ENCODE peak calls at places on chromosome 17, in eight cellular contexts. A, R, Y, V, X, Q, D and N are unnamed samples.

GRCh38 chr17:48500435-48501426 is 30.1 kb downstream of the HOXB1 start:
- DNase-seq in A (no peak), R (no peak), Y (no peak), V (no peak), X (peak), Q (peak), D (no peak), N (peak)

GRCh38 chr17:71472809-71473789 is 647.7 kb upstream of the SOX9 start:
- DNase-seq in A (no peak), R (no peak), Y (peak), V (peak), X (peak), Q (peak), D (no peak), N (peak)

GRCh38 chr17:5661486-5662125 is 77.3 kb upstream of the NLRP1 start:
- DNase-seq in A (no peak), R (no peak), Y (no peak), V (no peak), X (no peak), Q (no peak), D (no peak), N (no peak)

GRCh38 chr17:36768355-36768754 is 167.0 kb downstream of the MRM1 start:
- DNase-seq in A (no peak), R (no peak), Y (no peak), V (no peak), X (no peak), Q (no peak), D (no peak), N (no peak)

GRCh38 chr17:10768766-10769383 is 35.0 kb downstream of the TMEM238L start:
- DNase-seq in A (no peak), R (no peak), Y (no peak), V (no peak), X (peak), Q (no peak), D (no peak), N (no peak)

GRCh38 chr17:15106540-15106939 is 158.6 kb downstream of the PMP22 start:
- DNase-seq in A (no peak), R (no peak), Y (peak), V (no peak), X (no peak), Q (no peak), D (no peak), N (no peak)

GRCh38 chr17:17143501-17143900 is 62.6 kb downstream of the PLD6 start:
- DNase-seq in A (no peak), R (no peak), Y (no peak), V (no peak), X (no peak), Q (no peak), D (no peak), N (no peak)

GRCh38 chr17:42608692-42609181 is 437 bp downstream of the RETREG3 start:
- DNase-seq in A (no peak), R (peak), Y (peak), V (no peak), X (no peak), Q (peak), D (peak), N (no peak)

GRCh38 chr17:41326173-41327145 is 10.9 kb upstream of the KRTAP17-1 start:
- DNase-seq in A (no peak), R (no peak), Y (no peak), V (no peak), X (no peak), Q (no peak), D (no peak), N (no peak)

GRCh38 chr17:41329279-41329925 is 13.9 kb upstream of the KRTAP17-1 start:
- DNase-seq in A (peak), R (no peak), Y (no peak), V (peak), X (peak), Q (no peak), D (no peak), N (peak)

GRCh38 chr17:41325611-41326010 is 10.1 kb upstream of the KRTAP17-1 start:
- DNase-seq in A (no peak), R (no peak), Y (no peak), V (no peak), X (no peak), Q (no peak), D (no peak), N (no peak)

GRCh38 chr17:41327411-41328120 is 12.1 kb upstream of the KRTAP17-1 start:
- DNase-seq in A (no peak), R (no peak), Y (no peak), V (no peak), X (no peak), Q (no peak), D (no peak), N (no peak)

DNA sequence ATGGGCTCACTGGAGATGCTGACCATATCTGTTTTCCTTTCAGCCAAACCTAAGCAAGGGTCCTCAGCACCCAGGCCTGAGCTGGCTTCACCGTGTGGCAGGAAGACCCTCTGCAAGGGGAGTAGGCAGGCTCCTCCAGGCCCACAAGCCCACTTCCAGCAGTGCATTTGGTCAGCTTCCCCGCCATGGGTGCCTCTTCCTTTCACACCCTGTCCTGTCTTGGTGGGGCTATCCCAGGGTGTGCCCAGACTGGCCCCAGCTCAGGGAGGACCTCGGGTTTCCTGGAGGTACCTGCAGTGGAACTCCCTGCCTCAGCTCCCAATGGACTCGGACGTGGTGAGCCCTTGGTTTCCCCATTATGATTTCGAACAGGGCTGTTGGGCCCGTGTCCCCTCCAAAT is 12.7 kb upstream of the KRTAP17-1 start:
- DNase-seq in A (no peak), R (no peak), Y (no peak), V (no peak), X (no peak), Q (no peak), D (no peak), N (no peak)
- H3K4me3 ChIP-seq in A (no peak), R (no peak), Y (no peak), V (no peak), X (no peak), Q (no peak), D (no peak), N (no peak)

GRCh38 chr17:68106085-68106484 is 70.5 kb downstream of the KPNA2 start:
- DNase-seq in A (no peak), R (no peak), Y (no peak), V (no peak), X (no peak), Q (no peak), D (no peak), N (no peak)

GRCh38 chr17:68101992-68102758 is 66.6 kb downstream of the KPNA2 start:
- DNase-seq in A (peak), R (no peak), Y (no peak), V (no peak), X (peak), Q (peak), D (no peak), N (peak)

GRCh38 chr17:68101075-68101991 is 65.8 kb downstream of the KPNA2 start:
- DNase-seq in A (peak), R (peak), Y (peak), V (peak), X (peak), Q (peak), D (peak), N (peak)

GRCh38 chr17:68100000-68100641 is 64.6 kb downstream of the KPNA2 start:
- DNase-seq in A (no peak), R (no peak), Y (no peak), V (no peak), X (no peak), Q (no peak), D (no peak), N (no peak)

DNA sequence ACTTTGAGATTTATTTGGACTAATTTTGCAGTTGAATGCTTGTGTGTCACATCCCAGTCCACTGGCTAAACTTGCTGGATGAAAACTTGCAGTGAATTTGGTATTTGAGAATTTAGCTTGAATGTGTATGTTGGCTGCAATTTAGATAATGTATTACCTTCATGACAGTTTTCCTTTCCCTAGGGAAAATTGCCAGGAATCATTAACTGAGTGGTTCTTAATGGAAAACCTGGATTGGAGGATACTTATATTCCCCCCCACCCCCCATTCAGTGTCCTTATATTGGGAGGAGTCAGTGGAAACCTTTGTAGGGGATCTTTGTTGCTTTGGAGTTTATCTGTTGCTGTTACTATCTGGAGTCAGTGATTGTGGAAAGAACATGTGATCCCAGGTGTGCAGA is 67.6 kb downstream of the KPNA2 start:
- DNase-seq in A (no peak), R (no peak), Y (no peak), V (no peak), X (no peak), Q (no peak), D (no peak), N (no peak)
- H3K4me3 ChIP-seq in A (no peak), R (peak), Y (no peak), V (no peak), X (peak), Q (no peak), D (peak), N (peak)

GRCh38 chr17:78357177-78357586 is 2.7 kb downstream of the SOCS3 start:
- DNase-seq in A (no peak), R (peak), Y (no peak), V (no peak), X (peak), Q (no peak), D (peak), N (peak)
- H3K4me3 ChIP-seq in A (peak), R (peak), Y (peak), V (peak), X (peak), Q (peak), D (peak), N (peak)

GRCh38 chr17:1197781-1198490 is 18.2 kb upstream of the ABR start:
- DNase-seq in A (peak), R (peak), Y (no peak), V (no peak), X (peak), Q (peak), D (peak), N (no peak)

GRCh38 chr17:1203111-1203966 is 23.6 kb upstream of the ABR start:
- DNase-seq in A (peak), R (peak), Y (no peak), V (no peak), X (peak), Q (peak), D (peak), N (peak)

GRCh38 chr17:1203967-1204291 is 24.1 kb upstream of the ABR start:
- DNase-seq in A (no peak), R (no peak), Y (no peak), V (no peak), X (no peak), Q (no peak), D (no peak), N (no peak)

GRCh38 chr17:1200440-1200839 is 20.7 kb upstream of the ABR start:
- DNase-seq in A (no peak), R (no peak), Y (no peak), V (no peak), X (no peak), Q (no peak), D (no peak), N (no peak)

GRCh38 chr17:1201132-1201702 is 21.4 kb upstream of the ABR start:
- DNase-seq in A (no peak), R (no peak), Y (no peak), V (no peak), X (no peak), Q (peak), D (no peak), N (no peak)
- H3K4me3 ChIP-seq in A (no peak), R (no peak), Y (no peak), V (no peak), X (no peak), Q (no peak), D (no peak), N (no peak)

GRCh38 chr17:80166446-80166845 is 3.4 kb upstream of the CARD14 start:
- DNase-seq in A (no peak), R (no peak), Y (no peak), V (no peak), X (no peak), Q (no peak), D (no peak), N (no peak)
- H3K4me3 ChIP-seq in A (no peak), R (no peak), Y (no peak), V (no peak), X (no peak), Q (no peak), D (no peak), N (no peak)

GRCh38 chr17:49910094-49910857 is 58.7 kb upstream of the DLX4 start:
- DNase-seq in A (no peak), R (no peak), Y (no peak), V (no peak), X (no peak), Q (no peak), D (no peak), N (no peak)
- H3K4me3 ChIP-seq in A (no peak), R (no peak), Y (peak), V (no peak), X (no peak), Q (no peak), D (peak), N (no peak)

DNA sequence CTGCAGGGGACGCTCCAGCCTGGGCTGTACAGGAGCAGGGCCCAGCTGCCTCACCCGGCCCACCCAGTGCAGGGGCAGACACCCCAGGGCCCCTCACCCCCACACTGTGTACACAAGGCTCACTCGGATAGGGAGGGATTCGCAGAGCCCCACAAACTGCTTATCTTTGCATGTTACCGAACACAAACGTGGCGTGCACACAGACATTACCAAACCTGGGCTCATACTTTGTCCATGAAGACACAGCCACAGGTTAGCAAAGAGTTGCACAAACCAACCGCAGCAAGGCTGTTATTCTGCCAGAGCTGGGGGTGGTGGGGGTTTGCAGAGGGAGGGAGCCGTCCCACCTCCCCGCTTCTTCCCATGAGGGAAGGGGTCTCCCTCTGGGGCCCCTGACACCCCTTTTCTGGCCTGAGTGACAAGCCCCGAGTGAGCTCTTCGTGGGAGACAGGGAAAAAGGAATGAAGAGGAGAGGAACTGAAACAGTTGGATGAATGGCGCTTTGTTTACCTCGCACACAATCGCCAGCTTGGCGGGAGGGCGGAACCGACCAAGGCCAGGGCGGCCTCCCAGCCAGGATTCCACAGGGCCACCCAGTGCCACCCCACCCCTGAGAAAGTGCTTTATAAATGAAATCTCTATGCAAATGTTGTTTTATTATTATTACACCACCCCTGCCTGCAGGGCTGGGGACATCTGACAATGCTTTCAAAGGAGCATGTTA is 434 bp upstream of the CPSF4L start:
- DNase-seq in A (peak), R (peak), Y (no peak), V (no peak), X (no peak), Q (no peak), D (no peak), N (no peak)
- H3K4me3 ChIP-seq in A (no peak), R (no peak), Y (no peak), V (no peak), X (no peak), Q (no peak), D (no peak), N (no peak)

GRCh38 chr17:61403846-61404701 is 4.4 kb downstream of the TBX2 start:
- DNase-seq in A (peak), R (peak), Y (no peak), V (no peak), X (no peak), Q (no peak), D (no peak), N (peak)
- H3K4me3 ChIP-seq in A (peak), R (peak), Y (no peak), V (no peak), X (no peak), Q (no peak), D (peak), N (no peak)